ENCODE peak calls at places on chromosomes 6 and 20, in six cellular contexts. U is HepG2, P is GM12878, G is GM12891, K is K562, T is H1. X is an unnamed sample.
A peak's percentile ranks its signal among the peaks of the same experiment; 100 is the strongest.

GRCh38 chr6:21665101-21665435 is 71.5 kb downstream of the SOX4 start:
- DNase-seq in U (no peak), P (no peak), K (no peak), T (no peak), G (no peak), X (no peak)

GRCh38 chr20:24379116-24379927 is 90.1 kb upstream of the SYNDIG1 start:
- DNase-seq in U (no peak), G (no peak), T (no peak), K (no peak), P (no peak), X (no peak)

GRCh38 chr6:111423960-111424846 is 58.8 kb downstream of the REV3L start:
- DNase-seq in K (peak; percentile 20), U (no peak), P (no peak), G (no peak), T (no peak), X (no peak)

GRCh38 chr6:53369876-53370515 is 21.2 kb upstream of the ELOVL5 start:
- DNase-seq in T (no peak), P (no peak), K (no peak), G (no peak), U (no peak), X (no peak)

GRCh38 chr6:72580281-72580940 is 41.5 kb upstream of the KCNQ5 start:
- DNase-seq in U (peak; percentile 9), P (no peak), T (peak; percentile 9), K (peak; percentile 75), G (no peak), X (no peak)

GRCh38 chr6:19833947-19834346 is 3.2 kb upstream of the ID4 start:
- DNase-seq in P (no peak), T (no peak), K (no peak), U (peak; percentile 75), G (no peak), X (no peak)

GRCh38 chr6:127459231-127459641 is at the start of gene KIAA0408:
- DNase-seq in T (no peak), G (no peak), K (no peak), P (no peak), U (no peak), X (no peak)

GRCh38 chr20:25079171-25079570 is 2.8 kb downstream of the VSX1 start:
- DNase-seq in T (no peak), G (no peak), K (no peak), P (no peak), U (no peak), X (no peak)

GRCh38 chr6:148304976-148305375 is 37.7 kb upstream of the SASH1 start:
- DNase-seq in G (no peak), P (no peak), K (no peak), U (no peak), T (no peak), X (no peak)

GRCh38 chr20:57829336-57829735 is 119.5 kb upstream of the PMEPA1 start:
- DNase-seq in P (no peak), G (no peak), T (no peak), K (no peak), U (no peak), X (no peak)

GRCh38 chr6:110034637-110035096 is 56.6 kb downstream of the GPR6 start:
- DNase-seq in U (no peak), P (no peak), T (no peak), G (no peak), K (no peak), X (no peak)

GRCh38 chr6:42239736-42240375 is 22.2 kb upstream of the MRPS10 start:
- DNase-seq in U (no peak), T (no peak), P (no peak), K (no peak), G (no peak), X (no peak)

GRCh38 chr6:37860226-37860839 is 40.8 kb downstream of the ZFAND3 start:
- DNase-seq in T (no peak), K (peak; percentile 28), U (peak; percentile 53), P (no peak), G (no peak), X (no peak)

GRCh38 chr6:112253505-112253841 is 894 bp downstream of the LAMA4 start:
- DNase-seq in G (no peak), P (no peak), K (no peak), T (no peak), U (no peak), X (no peak)

GRCh38 chr6:121670511-121670910 is 235.1 kb downstream of the GJA1 start:
- DNase-seq in T (no peak), K (no peak), G (no peak), P (no peak), U (no peak), X (no peak)

GRCh38 chr6:22975079-22975478 is 405.7 kb downstream of the HDGFL1 start:
- DNase-seq in G (no peak), P (no peak), T (no peak), K (no peak), U (no peak), X (no peak)
- TF ChIP-seq POLR2AphosphoS5 in G (no peak), P (no peak), T (no peak), K (no peak), U (no peak), X (no peak)

GRCh38 chr20:16574656-16575355 is 1.6 kb upstream of the KIF16B start:
- DNase-seq in T (peak; percentile 71), P (peak; percentile 26), K (peak; percentile 91), U (peak; percentile 94), G (peak; percentile 76), X (peak; percentile 35)

GRCh38 chr20:16571333-16571732 is 1.9 kb downstream of the KIF16B start:
- DNase-seq in G (no peak), T (no peak), U (no peak), K (no peak), P (no peak), X (no peak)

GRCh38 chr20:16576219-16576618 is 3.0 kb upstream of the KIF16B start:
- DNase-seq in P (no peak), T (no peak), G (no peak), K (peak; percentile 62), U (no peak), X (no peak)

GRCh38 chr20:16575390-16576140 is 2.3 kb upstream of the KIF16B start:
- DNase-seq in U (no peak), T (no peak), G (peak; percentile 16), P (no peak), K (no peak), X (no peak)

DNA sequence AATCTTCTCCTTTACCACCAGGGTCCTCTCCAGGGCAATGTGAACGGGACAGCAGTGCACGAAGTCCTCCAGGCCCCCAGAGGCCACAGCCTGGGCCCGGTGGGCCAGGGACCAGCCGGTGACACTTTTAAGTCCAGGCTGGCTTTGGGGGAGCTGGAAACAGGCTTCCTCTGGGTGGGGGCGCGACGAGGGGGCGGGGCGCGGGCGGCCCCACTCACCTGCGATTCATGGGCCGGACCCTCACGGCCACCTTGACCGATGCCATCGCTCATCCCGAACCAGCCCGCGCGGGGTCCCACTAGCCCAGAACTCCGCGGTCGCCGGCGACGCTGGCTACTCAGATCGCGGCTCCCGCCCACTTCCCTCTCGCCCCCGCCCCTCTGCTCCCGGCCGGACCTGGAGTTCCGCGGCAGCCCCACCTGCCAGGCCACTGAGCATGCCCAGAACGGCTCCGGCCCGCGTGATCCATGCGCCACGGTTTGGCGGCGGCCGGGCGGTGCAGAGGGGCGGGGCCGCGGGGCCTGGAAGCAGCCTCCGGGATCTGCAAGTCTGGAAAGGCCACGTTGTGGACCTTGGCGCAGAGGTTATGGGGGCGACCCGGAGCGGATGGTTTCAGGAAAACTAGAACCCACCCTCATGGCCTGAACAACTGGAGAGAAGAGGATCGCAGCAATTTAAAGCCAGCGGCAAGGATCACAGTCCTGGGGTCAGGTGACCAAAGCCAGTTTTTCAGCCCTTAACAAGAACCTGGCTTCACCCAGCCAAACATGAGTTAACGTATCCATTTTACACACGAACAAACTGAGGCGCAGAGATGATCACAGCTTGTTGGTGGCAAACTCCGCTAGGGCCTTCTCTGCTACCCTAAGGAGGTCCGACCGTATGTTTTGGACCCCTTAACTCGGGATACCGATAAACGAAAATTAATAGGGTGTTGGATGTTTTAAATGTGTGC is at the start of gene KIF16B:
- DNase-seq in K (peak; percentile 82), T (peak; percentile 65), G (peak; percentile 57), P (peak; percentile 53), U (peak; percentile 94), X (peak; percentile 52)
- TF ChIP-seq POLR2A in K (peak; percentile 68), T (no peak), G (no peak), P (peak; percentile 37), U (peak; percentile 91), X (no peak)

GRCh38 chr20:52972190-52972937 is at the start of gene TSHZ2:
- DNase-seq in U (peak; percentile 24), G (no peak), P (no peak), K (no peak), T (no peak), X (no peak)
- TF ChIP-seq TAF1 in U (no peak), G (no peak), P (no peak), K (no peak), T (no peak), X (no peak)

DNA sequence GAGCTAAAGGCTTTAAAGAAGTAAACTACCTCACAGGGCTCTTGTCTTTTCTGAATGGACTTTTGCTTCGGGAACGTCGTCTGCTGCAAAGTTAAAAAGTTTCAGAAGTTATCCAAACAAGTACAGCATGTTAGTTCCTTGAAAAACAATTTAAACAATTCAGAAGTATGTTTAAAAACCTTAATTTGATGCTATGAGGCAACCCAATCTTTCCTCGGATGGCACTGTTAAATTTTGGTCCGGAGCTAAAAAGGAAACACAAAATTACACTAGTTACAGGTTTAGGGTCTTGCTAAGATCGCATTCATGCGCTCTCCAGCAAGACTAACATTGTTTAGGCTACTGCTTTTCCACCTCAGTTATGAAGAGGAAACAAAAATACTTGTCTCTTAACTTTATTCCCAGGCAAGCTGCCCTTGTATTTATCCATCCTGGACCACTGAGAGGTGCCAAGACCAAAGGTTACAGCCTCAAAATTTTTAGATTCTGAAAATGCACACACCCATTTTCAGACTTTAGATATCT is 12.7 kb downstream of the RBM39 start:
- DNase-seq in U (no peak), T (no peak), K (no peak), G (no peak), P (no peak), X (no peak)
- TF ChIP-seq POLR2AphosphoS5 in U (no peak), T (peak; percentile 41), K (peak; percentile 18), G (no peak), P (peak; percentile 63), X (peak; percentile 18)

DNA sequence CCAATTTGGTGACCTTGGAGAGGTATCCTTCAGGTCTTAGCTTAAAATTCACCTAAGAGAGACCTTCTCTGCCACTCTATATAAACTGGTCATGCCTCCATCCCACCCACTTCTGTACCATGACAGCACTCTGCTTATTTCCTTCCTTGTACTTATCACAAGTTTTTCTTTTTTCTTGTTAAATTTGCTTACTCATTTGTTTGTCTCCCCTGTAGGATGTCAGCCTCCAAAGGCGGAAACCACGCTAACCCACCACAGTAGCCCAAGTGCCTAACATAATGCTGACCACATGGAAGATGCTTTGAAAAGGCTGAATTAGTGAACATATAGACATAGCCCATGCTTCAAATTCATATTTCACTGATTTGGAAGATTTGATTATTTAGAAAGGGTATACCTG is 5.4 kb downstream of the BMP6 start:
- DNase-seq in U (no peak), G (no peak), K (no peak), P (no peak), T (no peak), X (no peak)
- TF ChIP-seq POLR2A in U (no peak), G (no peak), K (no peak), P (no peak), T (no peak), X (no peak)